ENCODE peak calls at places on chromosomes 3 and 15, in ten cellular contexts. D is COR-L47; N is GM12878; E is cerebellar cortex; W is brain microvascular endothelial cell; U is activated CD4-positive, alpha-beta T cell treated with anti-CD3 and anti-CD28 coated beads for 48 hours; P is suprapubic skin; M is AG09309; T is KG1; A is endothelial cell. X is an unnamed sample.

GRCh38 chr3:13772885-13773745 is 106.8 kb downstream of the WNT7A start:
- DNase-seq in D (no peak), N (no peak), E (no peak), W (no peak), U (no peak), P (no peak), M (no peak), T (no peak), A (no peak), X (no peak)

GRCh38 chr3:52406791-52407510 is 38.0 kb downstream of the SEMA3G start:
- DNase-seq in D (no peak), N (no peak), E (no peak), W (no peak), U (no peak), P (no peak), M (no peak), T (no peak), A (no peak), X (no peak)

GRCh38 chr15:58504674-58505234 is 73.0 kb downstream of the LIPC start:
- DNase-seq in D (no peak), N (peak), E (no peak), W (no peak), U (no peak), P (no peak), M (no peak), T (no peak), A (no peak), X (no peak)

GRCh38 chr15:88890495-88890894 is 4.8 kb downstream of the HAPLN3 start:
- DNase-seq in D (no peak), N (no peak), E (no peak), W (no peak), U (no peak), P (no peak), M (peak), T (no peak), A (no peak), X (peak)

GRCh38 chr15:45670511-45670910 is 35.7 kb downstream of the SQOR start:
- DNase-seq in D (no peak), N (no peak), E (no peak), W (no peak), U (no peak), P (no peak), M (no peak), T (no peak), A (no peak), X (no peak)

GRCh38 chr3:48560648-48561018 is 2.9 kb downstream of the UCN2 start:
- DNase-seq in D (no peak), N (no peak), E (no peak), W (no peak), U (no peak), P (no peak), M (no peak), T (no peak), A (no peak), X (peak)

GRCh38 chr15:67863442-67863987 is 23.7 kb upstream of the RNU6-1 start:
- DNase-seq in D (peak), N (peak), E (peak), W (peak), U (peak), P (peak), M (no peak), T (peak), A (peak), X (peak)

GRCh38 chr15:90087454-90088154 is 14.7 kb downstream of the IDH2 start:
- DNase-seq in D (no peak), N (no peak), E (peak), W (no peak), U (peak), P (no peak), M (no peak), T (no peak), A (peak), X (peak)

GRCh38 chr15:85430406-85431204 is 50.2 kb downstream of the AKAP13 start:
- DNase-seq in D (no peak), N (peak), E (no peak), W (no peak), U (peak), P (no peak), M (no peak), T (no peak), A (no peak), X (no peak)

GRCh38 chr15:93770788-93771187 is 460.6 kb upstream of the MCTP2 start:
- DNase-seq in D (no peak), N (no peak), E (no peak), W (no peak), U (no peak), P (no peak), M (no peak), T (no peak), A (no peak), X (no peak)

GRCh38 chr15:61824291-61824690 is 236.0 kb downstream of the VPS13C start:
- DNase-seq in D (no peak), N (no peak), E (no peak), W (no peak), U (no peak), P (no peak), M (no peak), T (no peak), A (no peak), X (no peak)

GRCh38 chr3:45606991-45607712 is 12.6 kb downstream of the LIMD1 start:
- DNase-seq in D (no peak), N (no peak), E (no peak), W (no peak), U (no peak), P (no peak), M (no peak), T (no peak), A (no peak), X (peak)

GRCh38 chr3:163935411-163935810 is 1142.9 kb downstream of the SI start:
- DNase-seq in D (no peak), N (no peak), E (no peak), W (no peak), U (no peak), P (no peak), M (no peak), T (no peak), A (no peak), X (no peak)

GRCh38 chr3:81581966-81582599 is 179.4 kb downstream of the GBE1 start:
- DNase-seq in D (peak), N (peak), E (peak), W (peak), U (peak), P (no peak), M (no peak), T (no peak), A (peak), X (peak)

GRCh38 chr3:151403246-151403645 is 18.7 kb upstream of the P2RY12 start:
- DNase-seq in D (no peak), N (no peak), E (no peak), W (peak), U (no peak), P (no peak), M (peak), T (no peak), A (no peak), X (peak)

GRCh38 chr3:197363553-197364409 is 65.4 kb upstream of the DLG1 start:
- DNase-seq in D (no peak), N (no peak), E (no peak), W (no peak), U (no peak), P (peak), M (no peak), T (no peak), A (no peak), X (no peak)

GRCh38 chr3:151432624-151433372 is 28.1 kb downstream of the IGSF10 start:
- DNase-seq in D (no peak), N (no peak), E (peak), W (no peak), U (no peak), P (no peak), M (no peak), T (no peak), A (no peak), X (no peak)

GRCh38 chr3:19065027-19065426 is 83.3 kb upstream of the KCNH8 start:
- DNase-seq in D (no peak), N (no peak), E (no peak), W (no peak), U (no peak), P (no peak), M (no peak), T (no peak), A (no peak), X (no peak)

GRCh38 chr3:53188720-53189119 is 27.7 kb downstream of the PRKCD start:
- DNase-seq in D (no peak), N (no peak), E (no peak), W (no peak), U (no peak), P (no peak), M (no peak), T (no peak), A (no peak), X (no peak)

GRCh38 chr15:52557242-52557641 is 11.6 kb downstream of the ARPP19 start:
- DNase-seq in D (no peak), N (no peak), E (no peak), W (no peak), U (no peak), P (no peak), M (no peak), T (no peak), A (no peak), X (no peak)

GRCh38 chr3:71219744-71220638 is 363.5 kb downstream of the FOXP1 start:
- DNase-seq in D (no peak), N (no peak), E (no peak), W (no peak), U (peak), P (no peak), M (no peak), T (no peak), A (no peak), X (no peak)

GRCh38 chr3:186515115-186515514 is 29.1 kb downstream of the CRYGS start:
- DNase-seq in D (no peak), N (no peak), E (no peak), W (no peak), U (no peak), P (no peak), M (no peak), T (peak), A (no peak), X (no peak)

GRCh38 chr3:96213393-96213792 is 601.0 kb upstream of the EPHA6 start:
- DNase-seq in D (no peak), N (no peak), E (no peak), W (no peak), U (no peak), P (no peak), M (no peak), T (no peak), A (no peak), X (no peak)

GRCh38 chr15:69035205-69035917 is 20.9 kb downstream of the NOX5 start:
- DNase-seq in D (no peak), N (no peak), E (peak), W (no peak), U (peak), P (no peak), M (no peak), T (no peak), A (peak), X (no peak)

GRCh38 chr3:174862101-174862500 is 3.0 kb downstream of the NAALADL2 start:
- DNase-seq in D (peak), N (no peak), E (peak), W (no peak), U (no peak), P (no peak), M (no peak), T (no peak), A (no peak), X (no peak)

GRCh38 chr3:50607271-50608091 is 4.1 kb downstream of the CISH start:
- DNase-seq in D (no peak), N (no peak), E (no peak), W (no peak), U (peak), P (no peak), M (no peak), T (no peak), A (no peak), X (no peak)

X was measured in hepatic stellate cell.